ENCODE peak calls at places on chromosome 7, in five cellular contexts. W, E, A, J and S are unnamed samples.

GRCh38 chr7:5553298-5553877 is 129.8 kb upstream of the TNRC18 start:
- DNase-seq in J (peak; percentile 57), E (no peak), W (no peak), A (no peak), S (no peak)

GRCh38 chr7:74092964-74093339 is 9.3 kb downstream of the LIMK1 start:
- DNase-seq in W (no peak), E (no peak), A (no peak), J (peak; percentile 92), S (no peak)

GRCh38 chr7:46559194-46559576 is 638.1 kb upstream of the IGFBP3 start:
- DNase-seq in E (peak; percentile 56), J (no peak), A (no peak), W (no peak), S (no peak)

GRCh38 chr7:1670894-1671875 is 1.1 kb downstream of the ELFN1 start:
- DNase-seq in J (peak; percentile 89), A (no peak), E (no peak), W (no peak), S (no peak)

GRCh38 chr7:96187735-96188622 is 133.9 kb downstream of the SLC25A13 start:
- DNase-seq in J (no peak), A (no peak), E (no peak), W (no peak), S (no peak)

GRCh38 chr7:921581-922333 is 32.7 kb downstream of the ADAP1 start:
- DNase-seq in A (no peak), E (no peak), J (no peak), W (no peak), S (no peak)

GRCh38 chr7:98617051-98617959 is at the start of gene NPTX2:
- DNase-seq in E (no peak), A (no peak), J (peak; percentile 89), W (peak; percentile 79), S (peak; percentile 85)

GRCh38 chr7:115410427-115410805 is 488.5 kb downstream of the MDFIC start:
- DNase-seq in E (no peak), A (no peak), J (no peak), W (no peak), S (no peak)

GRCh38 chr7:22890773-22891172 is 68.1 kb upstream of the TOMM7 start:
- DNase-seq in A (no peak), E (no peak), W (no peak), J (no peak), S (no peak)

GRCh38 chr7:31096882-31097258 is 44.8 kb downstream of the ADCYAP1R1 start:
- DNase-seq in J (no peak), A (no peak), W (no peak), E (no peak), S (no peak)

GRCh38 chr7:1466524-1467271 is 7.4 kb upstream of the MICALL2 start:
- DNase-seq in E (peak; percentile 29), A (no peak), J (peak; percentile 99), W (no peak), S (no peak)

GRCh38 chr7:102064361-102065025 is 222.2 kb upstream of the SH2B2 start:
- DNase-seq in J (no peak), E (no peak), W (no peak), A (no peak), S (no peak)

GRCh38 chr7:29748286-29749099 is 57.8 kb upstream of the WIPF3 start:
- DNase-seq in A (no peak), J (no peak), W (peak; percentile 46), E (no peak), S (peak; percentile 31)

GRCh38 chr7:140678816-140679130 is 6.0 kb downstream of the ADCK2 start:
- DNase-seq in J (no peak), W (no peak), E (no peak), A (no peak), S (no peak)

GRCh38 chr7:69814421-69814962 is 216.2 kb downstream of the AUTS2 start:
- DNase-seq in W (peak; percentile 28), A (no peak), J (peak; percentile 77), E (no peak), S (no peak)

GRCh38 chr7:21771906-21772610 is 173.6 kb downstream of the CDCA7L start:
- DNase-seq in J (no peak), A (no peak), E (no peak), W (no peak), S (no peak)

GRCh38 chr7:77247206-77247850 is 47.7 kb upstream of the FGL2 start:
- DNase-seq in W (peak; percentile 46), E (no peak), J (peak; percentile 35), A (peak; percentile 80), S (peak; percentile 74)

GRCh38 chr7:45575501-45576248 is 1.5 kb downstream of the ADCY1 start:
- DNase-seq in W (no peak), A (no peak), J (peak; percentile 83), E (no peak), S (no peak)

GRCh38 chr7:84714765-84715164 is 472.1 kb downstream of the SEMA3D start:
- DNase-seq in J (no peak), E (no peak), A (no peak), W (no peak), S (no peak)

GRCh38 chr7:147245274-147245673 is 1128.7 kb downstream of the CNTNAP2 start:
- DNase-seq in W (peak; percentile 33), J (no peak), E (no peak), A (no peak), S (peak; percentile 25)

GRCh38 chr7:141609566-141609965 is 58.4 kb downstream of the AGK start:
- DNase-seq in W (no peak), A (no peak), E (no peak), J (no peak), S (no peak)

GRCh38 chr7:56483861-56484550 is 367.8 kb upstream of the NUPR2 start:
- DNase-seq in J (no peak), A (no peak), W (no peak), E (no peak), S (no peak)

GRCh38 chr7:144022169-144022568 is 22.0 kb downstream of the OR6B1 start:
- DNase-seq in J (no peak), A (no peak), W (no peak), E (no peak), S (no peak)

GRCh38 chr7:71625534-71625933 is 493.6 kb downstream of the GALNT17 start:
- DNase-seq in W (no peak), A (no peak), E (no peak), J (no peak), S (no peak)

GRCh38 chr7:38428040-38428439 is 154.6 kb upstream of the TARP start:
- DNase-seq in A (no peak), E (no peak), J (no peak), W (peak; percentile 94), S (no peak)

GRCh38 chr7:100515072-100515532 is 23.9 kb upstream of the AGFG2 start:
- DNase-seq in W (peak; percentile 20), J (peak; percentile 36), E (peak; percentile 53), A (no peak), S (no peak)

GRCh38 chr7:105087981-105088380 is 74.0 kb downstream of the KMT2E start:
- DNase-seq in J (no peak), A (no peak), W (no peak), E (no peak), S (no peak)

GRCh38 chr7:596819-597182 is 77.2 kb upstream of the PDGFA start:
- DNase-seq in W (no peak), A (no peak), J (no peak), E (no peak), S (no peak)

GRCh38 chr7:3168370-3168769 is 124.7 kb upstream of the CARD11 start:
- DNase-seq in A (no peak), J (no peak), W (no peak), E (no peak), S (no peak)

GRCh38 chr7:87129332-87129731 is 22.9 kb upstream of the DMTF1 start:
- DNase-seq in A (no peak), E (no peak), J (no peak), W (no peak), S (no peak)

GRCh38 chr7:106417273-106417902 is 132.6 kb upstream of the NAMPT start:
- DNase-seq in W (no peak), A (no peak), J (no peak), E (no peak), S (no peak)

GRCh38 chr7:21526007-21526406 is 16.8 kb upstream of the DNAH11 start:
- DNase-seq in J (no peak), A (no peak), E (no peak), W (no peak), S (no peak)

GRCh38 chr7:99108615-99109014 is 35.3 kb downstream of the SMURF1 start:
- DNase-seq in W (no peak), E (no peak), J (peak; percentile 86), A (no peak), S (no peak)